ENCODE peak calls at places on chromosomes 11 and 22, in four cellular contexts. G is heart left ventricle; T is NCI-H2227 treated with DMSO at 0.1 percent for 48 hours; E is effector memory CD4-positive, alpha-beta T cell. M is an unnamed sample.

GRCh38 chr11:120013325-120014250 is 124.3 kb downstream of the TRIM29 start:
- DNase-seq in G (peak; percentile 54), T (no peak), E (no peak), M (peak; percentile 39)

GRCh38 chr22:46355369-46355995 is 20.0 kb downstream of the TRMU start:
- DNase-seq in G (peak; percentile 74), T (peak; percentile 24), E (peak; percentile 33), M (peak; percentile 75)

GRCh38 chr22:28282346-28282745 is 363.3 kb upstream of the PITPNB start:
- DNase-seq in G (no peak), T (no peak), E (no peak), M (no peak)

GRCh38 chr11:58513747-58514367 is 6.0 kb upstream of the OR5B21 start:
- DNase-seq in G (no peak), T (peak; percentile 60), E (no peak), M (peak; percentile 19)

GRCh38 chr22:20254975-20255946 is 12.9 kb downstream of the RTN4R start:
- DNase-seq in G (no peak), T (no peak), E (no peak), M (no peak)

GRCh38 chr11:10233581-10233980 is 60.4 kb downstream of the SBF2 start:
- DNase-seq in G (no peak), T (no peak), E (no peak), M (no peak)

GRCh38 chr11:94002226-94002625 is 18.9 kb upstream of the HEPHL1 start:
- DNase-seq in G (no peak), T (no peak), E (no peak), M (no peak)

GRCh38 chr22:19988331-19988808 is 28.3 kb downstream of the ARVCF start:
- DNase-seq in G (peak; percentile 21), T (no peak), E (no peak), M (no peak)

GRCh38 chr22:49983148-49984042 is 22.8 kb downstream of the PIM3 start:
- DNase-seq in G (peak; percentile 23), T (no peak), E (no peak), M (no peak)

GRCh38 chr11:83801799-83802198 is 515.6 kb upstream of the CCDC90B start:
- DNase-seq in G (no peak), T (no peak), E (no peak), M (no peak)

GRCh38 chr22:38273135-38273761 is 438 bp upstream of the TMEM184B start:
- DNase-seq in G (no peak), T (no peak), E (no peak), M (no peak)

GRCh38 chr11:34977039-34977906 is 60.9 kb downstream of the PDHX start:
- DNase-seq in G (no peak), T (no peak), E (no peak), M (no peak)

GRCh38 chr11:4211991-4212390 is 117.4 kb downstream of the RRM1 start:
- DNase-seq in G (no peak), T (no peak), E (no peak), M (no peak)

GRCh38 chr22:39422101-39422500 is 22.5 kb downstream of the TAB1 start:
- DNase-seq in G (no peak), T (no peak), E (no peak), M (no peak)

GRCh38 chr22:35731321-35731720 is 13.6 kb downstream of the APOL5 start:
- DNase-seq in G (no peak), T (no peak), E (no peak), M (no peak)

GRCh38 chr22:47587861-47588582 is 825.6 kb downstream of the TBC1D22A start:
- DNase-seq in G (no peak), T (no peak), E (no peak), M (no peak)

GRCh38 chr22:36064358-36064757 is 35.7 kb upstream of the RBFOX2 start:
- DNase-seq in G (no peak), T (no peak), E (no peak), M (no peak)

GRCh38 chr22:44090571-44090905 is 66.4 kb downstream of the PARVB start:
- DNase-seq in G (no peak), T (no peak), E (no peak), M (no peak)

GRCh38 chr22:33975841-33976240 is 55.6 kb upstream of the LARGE1 start:
- DNase-seq in G (no peak), T (no peak), E (no peak), M (no peak)

GRCh38 chr11:111819161-111820058 is 52.0 kb downstream of the ALG9 start:
- DNase-seq in G (peak; percentile 38), T (no peak), E (no peak), M (peak; percentile 55)

GRCh38 chr11:61495801-61496601 is 12.5 kb upstream of the LRRC10B start:
- DNase-seq in G (peak; percentile 61), T (no peak), E (no peak), M (no peak)

GRCh38 chr11:86550757-86551156 is 121.7 kb downstream of the ME3 start:
- DNase-seq in G (no peak), T (no peak), E (no peak), M (no peak)

GRCh38 chr11:110095554-110095953 is 2.4 kb downstream of the ZC3H12C start:
- DNase-seq in G (no peak), T (no peak), E (no peak), M (no peak)

GRCh38 chr22:44129614-44129976 is 51.1 kb upstream of the PARVG start:
- DNase-seq in G (no peak), T (no peak), E (no peak), M (no peak)

GRCh38 chr11:3955299-3955665 is 99.8 kb downstream of the STIM1 start:
- DNase-seq in G (no peak), T (no peak), E (no peak), M (no peak)

GRCh38 chr11:23310276-23310675 is 450.0 kb upstream of the CCDC179 start:
- DNase-seq in G (no peak), T (no peak), E (no peak), M (no peak)

GRCh38 chr11:98234698-98235097 is 786.1 kb upstream of the CNTN5 start:
- DNase-seq in G (no peak), T (no peak), E (no peak), M (no peak)

GRCh38 chr11:131370090-131370751 is at the start of gene NTM:
- DNase-seq in G (peak; percentile 65), T (peak; percentile 44), E (no peak), M (peak; percentile 50)

GRCh38 chr11:8826901-8827560 is 84.0 kb upstream of the AKIP1 start:
- DNase-seq in G (no peak), T (no peak), E (no peak), M (no peak)

GRCh38 chr22:26669060-26669481 is 11.7 kb downstream of the MIAT start:
- DNase-seq in G (no peak), T (no peak), E (no peak), M (no peak)

GRCh38 chr11:65216830-65217229 is 35.1 kb downstream of the CAPN1 start:
- DNase-seq in G (no peak), T (no peak), E (no peak), M (no peak)

GRCh38 chr11:62245271-62245753 is 3.3 kb downstream of the SCGB1D2 start:
- DNase-seq in G (no peak), T (no peak), E (no peak), M (no peak)